ENCODE peak calls at places on chromosomes 12 and 14, in nine cellular contexts. C is NCI-H146; M is NCI-H460; Q is Ammon's horn; S is activated CD4-positive, alpha-beta T cell treated with anti-CD3 and anti-CD28 coated beads, Interleukin-2, amount 10 ng/mL, durations not matched to agents 7 days and 5 days; F is GM13976; R is NCI-H2081; L is SJCRH30; K is AG04449. A is an unnamed sample.

GRCh38 chr14:20400965-20401593 is 12.2 kb downstream of the TEP1 start:
- DNase-seq in C (no peak), M (no peak), Q (no peak), S (no peak), F (no peak), R (no peak), L (no peak), K (no peak), A (no peak)

GRCh38 chr12:98371419-98371818 is 144.0 kb upstream of the TMPO start:
- DNase-seq in C (no peak), M (no peak), Q (no peak), S (no peak), F (no peak), R (no peak), L (no peak), K (no peak), A (no peak)

GRCh38 chr14:50943943-50944646 is at the start of gene PYGL:
- DNase-seq in C (peak; percentile 62), M (peak; percentile 76), Q (peak; percentile 45), S (peak; percentile 9), F (peak; percentile 82), R (peak; percentile 46), L (peak; percentile 67), K (no peak), A (no peak)

GRCh38 chr14:61438497-61438859 is 117.1 kb downstream of the PRKCH start:
- DNase-seq in C (no peak), M (no peak), Q (no peak), S (no peak), F (peak; percentile 34), R (no peak), L (no peak), K (no peak), A (no peak)

GRCh38 chr12:125187148-125187733 is 122.0 kb downstream of the AACS start:
- DNase-seq in C (no peak), M (no peak), Q (peak; percentile 14), S (no peak), F (no peak), R (no peak), L (no peak), K (no peak), A (no peak)

GRCh38 chr12:42039146-42039545 is 105.5 kb downstream of the GXYLT1 start:
- DNase-seq in C (no peak), M (no peak), Q (no peak), S (no peak), F (no peak), R (no peak), L (peak; percentile 21), K (no peak), A (no peak)

GRCh38 chr14:74975059-74975810 is 19.8 kb upstream of the PGF start:
- DNase-seq in C (no peak), M (no peak), Q (no peak), S (no peak), F (no peak), R (no peak), L (peak; percentile 94), K (no peak), A (no peak)

GRCh38 chr12:119949594-119949993 is 39.4 kb upstream of the BICDL1 start:
- DNase-seq in C (no peak), M (no peak), Q (no peak), S (no peak), F (no peak), R (no peak), L (no peak), K (no peak), A (no peak)

GRCh38 chr14:36520601-36521525 is 831 bp upstream of the NKX2-1 start:
- DNase-seq in C (no peak), M (peak; percentile 54), Q (no peak), S (no peak), F (peak; percentile 56), R (peak; percentile 53), L (no peak), K (no peak), A (peak; percentile 67)

GRCh38 chr12:109154485-109155438 is 38.4 kb downstream of the ACACB start:
- DNase-seq in C (peak; percentile 91), M (peak; percentile 69), Q (peak; percentile 84), S (peak; percentile 83), F (peak; percentile 95), R (peak; percentile 6), L (peak; percentile 73), K (no peak), A (no peak)

GRCh38 chr12:70724444-70724843 is 87.2 kb upstream of the PTPRB start:
- DNase-seq in C (no peak), M (peak; percentile 11), Q (no peak), S (no peak), F (no peak), R (no peak), L (peak; percentile 13), K (no peak), A (no peak)

GRCh38 chr12:26271024-26271423 is 75.7 kb downstream of the SSPN start:
- DNase-seq in C (no peak), M (no peak), Q (no peak), S (no peak), F (no peak), R (no peak), L (no peak), K (peak; percentile 24), A (no peak)